ENCODE peak calls at places on chromosomes 2 and 18, in ten cellular contexts. One of them, this sample, is unnamed. For H3K27me3, the result is how much of the 10 kb centered on the place peaks cover.

GRCh38 chr2:110852541-110853263 is 120.3 kb downstream of the ACOXL start:
- DNase-seq in right cardiac atrium: no peak
- DNase-seq in esophagus squamous epithelium: no peak
- DNase-seq in GM23248: peak
- DNase-seq in A673: no peak
- DNase-seq in HCT116: no peak
- DNase-seq in NT2/D1: no peak
- DNase-seq in effector memory CD4-positive, alpha-beta T cell: peak
- DNase-seq in H1: no peak
- DNase-seq in CD8-positive, alpha-beta T cell: peak
- DNase-seq in this sample: no peak

GRCh38 chr2:8479298-8479697 is 202.6 kb upstream of the ID2 start:
- DNase-seq in right cardiac atrium: peak
- DNase-seq in esophagus squamous epithelium: no peak
- DNase-seq in GM23248: no peak
- DNase-seq in A673: no peak
- DNase-seq in HCT116: no peak
- DNase-seq in NT2/D1: no peak
- DNase-seq in effector memory CD4-positive, alpha-beta T cell: no peak
- DNase-seq in H1: no peak
- DNase-seq in CD8-positive, alpha-beta T cell: no peak
- DNase-seq in this sample: no peak

GRCh38 chr2:15472133-15472532 is 89.0 kb downstream of the NBAS start:
- DNase-seq in right cardiac atrium: no peak
- DNase-seq in esophagus squamous epithelium: no peak
- DNase-seq in GM23248: no peak
- DNase-seq in A673: no peak
- DNase-seq in HCT116: no peak
- DNase-seq in NT2/D1: no peak
- DNase-seq in effector memory CD4-positive, alpha-beta T cell: no peak
- DNase-seq in H1: no peak
- DNase-seq in CD8-positive, alpha-beta T cell: no peak
- DNase-seq in this sample: no peak

GRCh38 chr2:64362562-64363026 is 91.4 kb upstream of the LGALSL start:
- DNase-seq in right cardiac atrium: no peak
- DNase-seq in esophagus squamous epithelium: no peak
- DNase-seq in GM23248: no peak
- DNase-seq in A673: no peak
- DNase-seq in HCT116: peak
- DNase-seq in NT2/D1: no peak
- DNase-seq in effector memory CD4-positive, alpha-beta T cell: no peak
- DNase-seq in H1: no peak
- DNase-seq in CD8-positive, alpha-beta T cell: no peak
- DNase-seq in this sample: no peak

GRCh38 chr2:16568998-16569397 is 96.6 kb downstream of the CYRIA start:
- DNase-seq in right cardiac atrium: no peak
- DNase-seq in esophagus squamous epithelium: no peak
- DNase-seq in GM23248: no peak
- DNase-seq in A673: no peak
- DNase-seq in HCT116: no peak
- DNase-seq in NT2/D1: no peak
- DNase-seq in effector memory CD4-positive, alpha-beta T cell: no peak
- DNase-seq in H1: no peak
- DNase-seq in CD8-positive, alpha-beta T cell: no peak
- DNase-seq in this sample: no peak

GRCh38 chr2:38376346-38376682 is 759 bp downstream of the ATL2 start:
- DNase-seq in right cardiac atrium: no peak
- DNase-seq in esophagus squamous epithelium: no peak
- DNase-seq in GM23248: peak
- DNase-seq in A673: peak
- DNase-seq in HCT116: peak
- DNase-seq in NT2/D1: peak
- DNase-seq in effector memory CD4-positive, alpha-beta T cell: peak
- DNase-seq in H1: no peak
- DNase-seq in CD8-positive, alpha-beta T cell: peak
- DNase-seq in this sample: peak

GRCh38 chr2:232134939-232135338 is 173.4 kb downstream of the DIS3L2 start:
- DNase-seq in right cardiac atrium: no peak
- DNase-seq in esophagus squamous epithelium: no peak
- DNase-seq in GM23248: no peak
- DNase-seq in A673: no peak
- DNase-seq in HCT116: no peak
- DNase-seq in NT2/D1: no peak
- DNase-seq in effector memory CD4-positive, alpha-beta T cell: no peak
- DNase-seq in H1: no peak
- DNase-seq in CD8-positive, alpha-beta T cell: no peak
- DNase-seq in this sample: no peak

GRCh38 chr2:143807677-143808076 is 678.5 kb downstream of the ARHGAP15 start:
- DNase-seq in right cardiac atrium: peak
- DNase-seq in esophagus squamous epithelium: no peak
- DNase-seq in GM23248: peak
- DNase-seq in A673: peak
- DNase-seq in HCT116: no peak
- DNase-seq in NT2/D1: no peak
- DNase-seq in effector memory CD4-positive, alpha-beta T cell: no peak
- DNase-seq in H1: no peak
- DNase-seq in CD8-positive, alpha-beta T cell: no peak
- DNase-seq in this sample: no peak

GRCh38 chr18:23922939-23923338 is 91.6 kb upstream of the TTC39C start:
- DNase-seq in right cardiac atrium: no peak
- DNase-seq in esophagus squamous epithelium: no peak
- DNase-seq in GM23248: no peak
- DNase-seq in A673: no peak
- DNase-seq in HCT116: no peak
- DNase-seq in NT2/D1: no peak
- DNase-seq in effector memory CD4-positive, alpha-beta T cell: no peak
- DNase-seq in H1: no peak
- DNase-seq in CD8-positive, alpha-beta T cell: no peak
- DNase-seq in this sample: no peak

GRCh38 chr2:223980397-223980735 is 23.1 kb downstream of the MRPL44 start:
- DNase-seq in right cardiac atrium: no peak
- DNase-seq in esophagus squamous epithelium: no peak
- DNase-seq in GM23248: no peak
- DNase-seq in A673: no peak
- DNase-seq in HCT116: no peak
- DNase-seq in NT2/D1: no peak
- DNase-seq in effector memory CD4-positive, alpha-beta T cell: no peak
- DNase-seq in H1: no peak
- DNase-seq in CD8-positive, alpha-beta T cell: no peak
- DNase-seq in this sample: no peak

GRCh38 chr2:215410932-215411285 is 25.0 kb downstream of the FN1 start:
- DNase-seq in right cardiac atrium: no peak
- DNase-seq in esophagus squamous epithelium: no peak
- DNase-seq in GM23248: peak
- DNase-seq in A673: peak
- DNase-seq in HCT116: peak
- DNase-seq in NT2/D1: no peak
- DNase-seq in effector memory CD4-positive, alpha-beta T cell: no peak
- DNase-seq in H1: no peak
- DNase-seq in CD8-positive, alpha-beta T cell: no peak
- DNase-seq in this sample: peak

GRCh38 chr2:232410238-232410900 is 3.7 kb downstream of the ALPG start:
- DNase-seq in right cardiac atrium: no peak
- DNase-seq in esophagus squamous epithelium: no peak
- DNase-seq in GM23248: no peak
- DNase-seq in A673: no peak
- DNase-seq in HCT116: no peak
- DNase-seq in NT2/D1: no peak
- DNase-seq in effector memory CD4-positive, alpha-beta T cell: no peak
- DNase-seq in H1: no peak
- DNase-seq in CD8-positive, alpha-beta T cell: no peak
- DNase-seq in this sample: no peak

GRCh38 chr18:7727381-7728076 is 160.4 kb downstream of the PTPRM start:
- DNase-seq in right cardiac atrium: no peak
- DNase-seq in esophagus squamous epithelium: no peak
- DNase-seq in GM23248: no peak
- DNase-seq in A673: no peak
- DNase-seq in HCT116: no peak
- DNase-seq in NT2/D1: no peak
- DNase-seq in effector memory CD4-positive, alpha-beta T cell: no peak
- DNase-seq in H1: no peak
- DNase-seq in CD8-positive, alpha-beta T cell: no peak
- DNase-seq in this sample: no peak

GRCh38 chr2:63425606-63426005 is 162.7 kb downstream of the WDPCP start:
- DNase-seq in right cardiac atrium: no peak
- DNase-seq in esophagus squamous epithelium: no peak
- DNase-seq in GM23248: peak
- DNase-seq in A673: no peak
- DNase-seq in HCT116: no peak
- DNase-seq in NT2/D1: no peak
- DNase-seq in effector memory CD4-positive, alpha-beta T cell: no peak
- DNase-seq in H1: no peak
- DNase-seq in CD8-positive, alpha-beta T cell: no peak
- DNase-seq in this sample: peak

GRCh38 chr18:76493213-76494107 is 1.6 kb downstream of the ZNF516 start:
- DNase-seq in right cardiac atrium: no peak
- DNase-seq in esophagus squamous epithelium: no peak
- DNase-seq in GM23248: peak
- DNase-seq in A673: peak
- DNase-seq in HCT116: no peak
- DNase-seq in NT2/D1: no peak
- DNase-seq in effector memory CD4-positive, alpha-beta T cell: no peak
- DNase-seq in H1: no peak
- DNase-seq in CD8-positive, alpha-beta T cell: no peak
- DNase-seq in this sample: peak

GRCh38 chr18:76494541-76495403 is at the start of gene ZNF516:
- DNase-seq in right cardiac atrium: no peak
- DNase-seq in esophagus squamous epithelium: no peak
- DNase-seq in GM23248: peak
- DNase-seq in A673: peak
- DNase-seq in HCT116: no peak
- DNase-seq in NT2/D1: no peak
- DNase-seq in effector memory CD4-positive, alpha-beta T cell: no peak
- DNase-seq in H1: no peak
- DNase-seq in CD8-positive, alpha-beta T cell: no peak
- DNase-seq in this sample: no peak

GRCh38 chr18:76492669-76493212 is 2.3 kb downstream of the ZNF516 start:
- DNase-seq in right cardiac atrium: peak
- DNase-seq in esophagus squamous epithelium: peak
- DNase-seq in GM23248: peak
- DNase-seq in A673: peak
- DNase-seq in HCT116: peak
- DNase-seq in NT2/D1: peak
- DNase-seq in effector memory CD4-positive, alpha-beta T cell: peak
- DNase-seq in H1: peak
- DNase-seq in CD8-positive, alpha-beta T cell: peak
- DNase-seq in this sample: peak

GRCh38 chr18:76495435-76496199 is 575 bp upstream of the ZNF516 start:
- DNase-seq in right cardiac atrium: no peak
- DNase-seq in esophagus squamous epithelium: no peak
- DNase-seq in GM23248: peak
- DNase-seq in A673: peak
- DNase-seq in HCT116: no peak
- DNase-seq in NT2/D1: no peak
- DNase-seq in effector memory CD4-positive, alpha-beta T cell: no peak
- DNase-seq in H1: no peak
- DNase-seq in CD8-positive, alpha-beta T cell: no peak
- DNase-seq in this sample: peak

GRCh38 chr18:76494181-76494540 is 881 bp downstream of the ZNF516 start:
- DNase-seq in right cardiac atrium: peak
- DNase-seq in esophagus squamous epithelium: no peak
- DNase-seq in GM23248: peak
- DNase-seq in A673: peak
- DNase-seq in HCT116: no peak
- DNase-seq in NT2/D1: no peak
- DNase-seq in effector memory CD4-positive, alpha-beta T cell: no peak
- DNase-seq in H1: no peak
- DNase-seq in CD8-positive, alpha-beta T cell: no peak
- DNase-seq in this sample: no peak
- H3K27me3 ChIP-seq in right cardiac atrium: under half
- H3K27me3 ChIP-seq in esophagus squamous epithelium: under half
- H3K27me3 ChIP-seq in GM23248: under half
- H3K27me3 ChIP-seq in A673: under half
- H3K27me3 ChIP-seq in HCT116: under half
- H3K27me3 ChIP-seq in NT2/D1: under half
- H3K27me3 ChIP-seq in effector memory CD4-positive, alpha-beta T cell: under half
- H3K27me3 ChIP-seq in H1: under half
- H3K27me3 ChIP-seq in CD8-positive, alpha-beta T cell: under half
- H3K27me3 ChIP-seq in this sample: under half

DNA sequence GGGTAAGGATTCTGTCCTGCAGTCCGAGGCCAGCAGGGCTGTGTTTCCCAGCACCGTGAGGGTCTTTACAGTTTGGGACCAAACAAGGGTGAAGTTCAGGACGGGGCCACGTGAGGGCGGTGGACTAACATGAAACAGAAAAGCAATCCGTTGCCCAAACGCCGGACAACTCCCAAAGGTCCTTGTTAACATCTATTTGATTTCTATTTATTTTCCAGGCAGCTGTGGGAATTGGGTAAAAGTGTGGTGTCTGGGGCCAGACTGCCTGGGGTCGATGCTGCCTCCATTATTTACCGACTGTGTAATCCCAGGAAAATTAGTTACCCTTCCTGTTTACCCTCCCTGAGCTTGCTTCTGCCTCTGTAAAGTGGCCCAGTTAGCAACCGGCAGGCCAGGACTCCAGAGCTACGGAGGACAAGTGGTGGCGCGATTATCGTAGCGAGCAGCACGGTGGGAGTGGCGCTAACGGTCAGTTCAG is 66.3 kb upstream of the TCF7L1 start:
- DNase-seq in right cardiac atrium: peak
- DNase-seq in esophagus squamous epithelium: no peak
- DNase-seq in GM23248: peak
- DNase-seq in A673: peak
- DNase-seq in HCT116: peak
- DNase-seq in NT2/D1: peak
- DNase-seq in effector memory CD4-positive, alpha-beta T cell: no peak
- DNase-seq in H1: peak
- DNase-seq in CD8-positive, alpha-beta T cell: no peak
- DNase-seq in this sample: peak
- H3K4me3 ChIP-seq in right cardiac atrium: peak
- H3K4me3 ChIP-seq in esophagus squamous epithelium: no peak
- H3K4me3 ChIP-seq in GM23248: peak
- H3K4me3 ChIP-seq in A673: peak
- H3K4me3 ChIP-seq in HCT116: peak
- H3K4me3 ChIP-seq in NT2/D1: no peak
- H3K4me3 ChIP-seq in effector memory CD4-positive, alpha-beta T cell: no peak
- H3K4me3 ChIP-seq in H1: no peak
- H3K4me3 ChIP-seq in CD8-positive, alpha-beta T cell: no peak
- H3K4me3 ChIP-seq in this sample: peak

GRCh38 chr18:44695503-44695902 is 14.8 kb downstream of the SETBP1 start:
- DNase-seq in right cardiac atrium: no peak
- DNase-seq in esophagus squamous epithelium: no peak
- DNase-seq in GM23248: no peak
- DNase-seq in A673: no peak
- DNase-seq in HCT116: no peak
- DNase-seq in NT2/D1: no peak
- DNase-seq in effector memory CD4-positive, alpha-beta T cell: no peak
- DNase-seq in H1: no peak
- DNase-seq in CD8-positive, alpha-beta T cell: no peak
- DNase-seq in this sample: no peak
- H3K27me3 ChIP-seq in right cardiac atrium: under half
- H3K27me3 ChIP-seq in esophagus squamous epithelium: under half
- H3K27me3 ChIP-seq in GM23248: under half
- H3K27me3 ChIP-seq in A673: under half
- H3K27me3 ChIP-seq in HCT116: under half
- H3K27me3 ChIP-seq in NT2/D1: under half
- H3K27me3 ChIP-seq in effector memory CD4-positive, alpha-beta T cell: under half
- H3K27me3 ChIP-seq in H1: under half
- H3K27me3 ChIP-seq in CD8-positive, alpha-beta T cell: under half
- H3K27me3 ChIP-seq in this sample: under half

GRCh38 chr2:176105078-176105726 is 1.9 kb upstream of the HOXD11 start:
- DNase-seq in right cardiac atrium: no peak
- DNase-seq in esophagus squamous epithelium: no peak
- DNase-seq in GM23248: peak
- DNase-seq in A673: peak
- DNase-seq in HCT116: no peak
- DNase-seq in NT2/D1: no peak
- DNase-seq in effector memory CD4-positive, alpha-beta T cell: no peak
- DNase-seq in H1: no peak
- DNase-seq in CD8-positive, alpha-beta T cell: no peak
- DNase-seq in this sample: no peak
- H3K4me3 ChIP-seq in right cardiac atrium: no peak
- H3K4me3 ChIP-seq in esophagus squamous epithelium: no peak
- H3K4me3 ChIP-seq in GM23248: peak
- H3K4me3 ChIP-seq in A673: peak
- H3K4me3 ChIP-seq in HCT116: no peak
- H3K4me3 ChIP-seq in NT2/D1: peak
- H3K4me3 ChIP-seq in effector memory CD4-positive, alpha-beta T cell: no peak
- H3K4me3 ChIP-seq in H1: no peak
- H3K4me3 ChIP-seq in CD8-positive, alpha-beta T cell: no peak
- H3K4me3 ChIP-seq in this sample: no peak

This sample was measured in brain microvascular endothelial cell.